ENCODE peak calls at places on chromosomes 16 and 17, in seven cellular contexts. One of them, this sample, is unnamed.

GRCh38 chr16:68884867-68885266 is 41.5 kb downstream of the TANGO6 start:
- DNase-seq in NCI-H1694 treated with DMSO at 0.1 percent for 48 hours: no peak
- DNase-seq in heart right ventricle: no peak
- DNase-seq in AG08395: no peak
- DNase-seq in H9: no peak
- DNase-seq in neural crest cell: no peak
- DNase-seq in anterior cingulate cortex: no peak
- DNase-seq in this sample: no peak

GRCh38 chr16:67865318-67865717 is 7.5 kb upstream of the EDC4 start:
- DNase-seq in AG08395: peak; percentile 56
- DNase-seq in anterior cingulate cortex: no peak
- DNase-seq in H9: peak; percentile 65
- DNase-seq in NCI-H1694 treated with DMSO at 0.1 percent for 48 hours: no peak
- DNase-seq in heart right ventricle: no peak
- DNase-seq in neural crest cell: no peak
- DNase-seq in this sample: no peak

GRCh38 chr17:17567631-17568030 is 23.9 kb downstream of the PEMT start:
- DNase-seq in H9: no peak
- DNase-seq in heart right ventricle: peak; percentile 73
- DNase-seq in AG08395: no peak
- DNase-seq in NCI-H1694 treated with DMSO at 0.1 percent for 48 hours: peak; percentile 56
- DNase-seq in anterior cingulate cortex: peak; percentile 52
- DNase-seq in neural crest cell: no peak
- DNase-seq in this sample: peak; percentile 75

GRCh38 chr17:56822725-56823124 is 11.0 kb downstream of the C17orf67 start:
- DNase-seq in neural crest cell: no peak
- DNase-seq in NCI-H1694 treated with DMSO at 0.1 percent for 48 hours: no peak
- DNase-seq in H9: no peak
- DNase-seq in AG08395: no peak
- DNase-seq in heart right ventricle: peak; percentile 29
- DNase-seq in anterior cingulate cortex: no peak
- DNase-seq in this sample: no peak

GRCh38 chr17:14091367-14091766 is 22.1 kb downstream of the COX10 start:
- DNase-seq in H9: no peak
- DNase-seq in AG08395: no peak
- DNase-seq in NCI-H1694 treated with DMSO at 0.1 percent for 48 hours: no peak
- DNase-seq in anterior cingulate cortex: no peak
- DNase-seq in heart right ventricle: no peak
- DNase-seq in neural crest cell: no peak
- DNase-seq in this sample: no peak

GRCh38 chr17:951388-952132 is 28.0 kb downstream of the NXN start:
- DNase-seq in anterior cingulate cortex: no peak
- DNase-seq in H9: peak; percentile 94
- DNase-seq in NCI-H1694 treated with DMSO at 0.1 percent for 48 hours: no peak
- DNase-seq in neural crest cell: peak; percentile 42
- DNase-seq in AG08395: peak; percentile 95
- DNase-seq in heart right ventricle: no peak
- DNase-seq in this sample: no peak

GRCh38 chr17:40311575-40311974 is 2.6 kb downstream of the RARA start:
- DNase-seq in heart right ventricle: peak; percentile 71
- DNase-seq in NCI-H1694 treated with DMSO at 0.1 percent for 48 hours: no peak
- DNase-seq in AG08395: peak; percentile 50
- DNase-seq in neural crest cell: no peak
- DNase-seq in H9: no peak
- DNase-seq in anterior cingulate cortex: no peak
- DNase-seq in this sample: peak; percentile 44

GRCh38 chr17:67272312-67273050 is 27.5 kb upstream of the HELZ start:
- DNase-seq in NCI-H1694 treated with DMSO at 0.1 percent for 48 hours: no peak
- DNase-seq in H9: peak; percentile 75
- DNase-seq in heart right ventricle: no peak
- DNase-seq in neural crest cell: no peak
- DNase-seq in anterior cingulate cortex: no peak
- DNase-seq in AG08395: no peak
- DNase-seq in this sample: no peak

GRCh38 chr16:14501331-14502255 is 128.5 kb downstream of the PARN start:
- DNase-seq in anterior cingulate cortex: peak; percentile 55
- DNase-seq in heart right ventricle: peak; percentile 83
- DNase-seq in NCI-H1694 treated with DMSO at 0.1 percent for 48 hours: peak; percentile 84
- DNase-seq in H9: peak; percentile 80
- DNase-seq in neural crest cell: no peak
- DNase-seq in AG08395: peak; percentile 93
- DNase-seq in this sample: peak; percentile 89

GRCh38 chr16:1333149-1333812 is at the start of gene BAIAP3:
- DNase-seq in H9: peak; percentile 70
- DNase-seq in neural crest cell: peak; percentile 44
- DNase-seq in heart right ventricle: peak; percentile 66
- DNase-seq in anterior cingulate cortex: no peak
- DNase-seq in NCI-H1694 treated with DMSO at 0.1 percent for 48 hours: no peak
- DNase-seq in AG08395: peak; percentile 72
- DNase-seq in this sample: no peak

GRCh38 chr17:49545811-49546545 is 29.7 kb upstream of the NXPH3 start:
- DNase-seq in anterior cingulate cortex: no peak
- DNase-seq in heart right ventricle: no peak
- DNase-seq in AG08395: no peak
- DNase-seq in NCI-H1694 treated with DMSO at 0.1 percent for 48 hours: no peak
- DNase-seq in H9: peak; percentile 45
- DNase-seq in neural crest cell: no peak
- DNase-seq in this sample: no peak

GRCh38 chr17:627051-627450 is 87.6 kb downstream of the VPS53 start:
- DNase-seq in NCI-H1694 treated with DMSO at 0.1 percent for 48 hours: no peak
- DNase-seq in neural crest cell: no peak
- DNase-seq in H9: no peak
- DNase-seq in anterior cingulate cortex: no peak
- DNase-seq in heart right ventricle: no peak
- DNase-seq in AG08395: no peak
- DNase-seq in this sample: no peak

GRCh38 chr16:3321802-3322201 is 16.5 kb downstream of the ZNF75A start:
- DNase-seq in anterior cingulate cortex: no peak
- DNase-seq in AG08395: no peak
- DNase-seq in H9: no peak
- DNase-seq in neural crest cell: no peak
- DNase-seq in NCI-H1694 treated with DMSO at 0.1 percent for 48 hours: no peak
- DNase-seq in heart right ventricle: no peak
- DNase-seq in this sample: no peak

GRCh38 chr17:80943346-80944145 is 48.1 kb upstream of the CHMP6 start:
- DNase-seq in NCI-H1694 treated with DMSO at 0.1 percent for 48 hours: no peak
- DNase-seq in neural crest cell: no peak
- DNase-seq in heart right ventricle: no peak
- DNase-seq in H9: no peak
- DNase-seq in AG08395: no peak
- DNase-seq in anterior cingulate cortex: no peak
- DNase-seq in this sample: no peak

GRCh38 chr17:74217036-74217725 is 3.8 kb downstream of the TTYH2 start:
- DNase-seq in anterior cingulate cortex: no peak
- DNase-seq in neural crest cell: no peak
- DNase-seq in H9: no peak
- DNase-seq in AG08395: no peak
- DNase-seq in heart right ventricle: no peak
- DNase-seq in NCI-H1694 treated with DMSO at 0.1 percent for 48 hours: peak; percentile 94
- DNase-seq in this sample: no peak

GRCh38 chr17:74959826-74960738 is 12.5 kb downstream of the HID1 start:
- DNase-seq in NCI-H1694 treated with DMSO at 0.1 percent for 48 hours: no peak
- DNase-seq in heart right ventricle: no peak
- DNase-seq in H9: peak; percentile 34
- DNase-seq in anterior cingulate cortex: no peak
- DNase-seq in AG08395: peak; percentile 53
- DNase-seq in neural crest cell: no peak
- DNase-seq in this sample: no peak

GRCh38 chr16:12750554-12750918 is 53.2 kb downstream of the CPPED1 start:
- DNase-seq in AG08395: no peak
- DNase-seq in neural crest cell: no peak
- DNase-seq in anterior cingulate cortex: no peak
- DNase-seq in H9: no peak
- DNase-seq in heart right ventricle: no peak
- DNase-seq in NCI-H1694 treated with DMSO at 0.1 percent for 48 hours: no peak
- DNase-seq in this sample: no peak

GRCh38 chr17:12830692-12831363 is 41.5 kb downstream of the ARHGAP44 start:
- DNase-seq in heart right ventricle: no peak
- DNase-seq in NCI-H1694 treated with DMSO at 0.1 percent for 48 hours: no peak
- DNase-seq in AG08395: no peak
- DNase-seq in anterior cingulate cortex: no peak
- DNase-seq in H9: no peak
- DNase-seq in neural crest cell: no peak
- DNase-seq in this sample: no peak

GRCh38 chr16:1906052-1906845 is 12.0 kb downstream of the HS3ST6 start:
- DNase-seq in heart right ventricle: no peak
- DNase-seq in H9: peak; percentile 34
- DNase-seq in AG08395: no peak
- DNase-seq in neural crest cell: no peak
- DNase-seq in NCI-H1694 treated with DMSO at 0.1 percent for 48 hours: no peak
- DNase-seq in anterior cingulate cortex: no peak
- DNase-seq in this sample: no peak

GRCh38 chr17:51427259-51428255 is 167.2 kb downstream of the UTP18 start:
- DNase-seq in heart right ventricle: no peak
- DNase-seq in anterior cingulate cortex: no peak
- DNase-seq in neural crest cell: no peak
- DNase-seq in AG08395: no peak
- DNase-seq in H9: no peak
- DNase-seq in NCI-H1694 treated with DMSO at 0.1 percent for 48 hours: no peak
- DNase-seq in this sample: no peak

GRCh38 chr17:37608369-37609169 is 649 bp downstream of the SYNRG start:
- DNase-seq in NCI-H1694 treated with DMSO at 0.1 percent for 48 hours: no peak
- DNase-seq in anterior cingulate cortex: no peak
- DNase-seq in H9: peak; percentile 79
- DNase-seq in heart right ventricle: no peak
- DNase-seq in neural crest cell: peak; percentile 56
- DNase-seq in AG08395: peak; percentile 33
- DNase-seq in this sample: no peak

GRCh38 chr16:14109782-14110727 is 38.9 kb downstream of the MRTFB start:
- DNase-seq in anterior cingulate cortex: no peak
- DNase-seq in H9: no peak
- DNase-seq in AG08395: no peak
- DNase-seq in NCI-H1694 treated with DMSO at 0.1 percent for 48 hours: no peak
- DNase-seq in neural crest cell: no peak
- DNase-seq in heart right ventricle: no peak
- DNase-seq in this sample: no peak

GRCh38 chr17:28366605-28367004 is 1.6 kb upstream of the SEBOX start:
- DNase-seq in H9: peak; percentile 34
- DNase-seq in neural crest cell: no peak
- DNase-seq in AG08395: no peak
- DNase-seq in NCI-H1694 treated with DMSO at 0.1 percent for 48 hours: no peak
- DNase-seq in anterior cingulate cortex: no peak
- DNase-seq in heart right ventricle: no peak
- DNase-seq in this sample: no peak

GRCh38 chr16:21950782-21951521 is 2.2 kb upstream of the UQCRC2 start:
- DNase-seq in H9: no peak
- DNase-seq in AG08395: peak; percentile 41
- DNase-seq in NCI-H1694 treated with DMSO at 0.1 percent for 48 hours: peak; percentile 7
- DNase-seq in anterior cingulate cortex: no peak
- DNase-seq in heart right ventricle: no peak
- DNase-seq in neural crest cell: no peak
- DNase-seq in this sample: no peak

GRCh38 chr16:51683882-51684281 is 532.8 kb upstream of the SALL1 start:
- DNase-seq in AG08395: no peak
- DNase-seq in H9: no peak
- DNase-seq in anterior cingulate cortex: no peak
- DNase-seq in NCI-H1694 treated with DMSO at 0.1 percent for 48 hours: no peak
- DNase-seq in neural crest cell: no peak
- DNase-seq in heart right ventricle: no peak
- DNase-seq in this sample: no peak

GRCh38 chr17:17906418-17907215 is 65.6 kb downstream of the TOM1L2 start:
- DNase-seq in NCI-H1694 treated with DMSO at 0.1 percent for 48 hours: no peak
- DNase-seq in neural crest cell: no peak
- DNase-seq in heart right ventricle: no peak
- DNase-seq in anterior cingulate cortex: no peak
- DNase-seq in AG08395: no peak
- DNase-seq in H9: no peak
- DNase-seq in this sample: no peak

GRCh38 chr16:86117756-86118155 is 218.8 kb downstream of the IRF8 start:
- DNase-seq in heart right ventricle: no peak
- DNase-seq in anterior cingulate cortex: no peak
- DNase-seq in neural crest cell: no peak
- DNase-seq in H9: no peak
- DNase-seq in NCI-H1694 treated with DMSO at 0.1 percent for 48 hours: no peak
- DNase-seq in AG08395: peak; percentile 10
- DNase-seq in this sample: no peak

GRCh38 chr16:23131841-23132576 is 17.2 kb downstream of the USP31 start:
- DNase-seq in heart right ventricle: no peak
- DNase-seq in AG08395: no peak
- DNase-seq in neural crest cell: no peak
- DNase-seq in H9: no peak
- DNase-seq in NCI-H1694 treated with DMSO at 0.1 percent for 48 hours: no peak
- DNase-seq in anterior cingulate cortex: no peak
- DNase-seq in this sample: no peak

GRCh38 chr17:59712856-59713255 is 5.4 kb downstream of the VMP1 start:
- DNase-seq in NCI-H1694 treated with DMSO at 0.1 percent for 48 hours: no peak
- DNase-seq in neural crest cell: no peak
- DNase-seq in heart right ventricle: no peak
- DNase-seq in AG08395: no peak
- DNase-seq in H9: no peak
- DNase-seq in anterior cingulate cortex: no peak
- DNase-seq in this sample: no peak

GRCh38 chr16:78500659-78501226 is 401.3 kb downstream of the WWOX start:
- DNase-seq in H9: no peak
- DNase-seq in AG08395: no peak
- DNase-seq in anterior cingulate cortex: no peak
- DNase-seq in heart right ventricle: no peak
- DNase-seq in NCI-H1694 treated with DMSO at 0.1 percent for 48 hours: no peak
- DNase-seq in neural crest cell: no peak
- DNase-seq in this sample: no peak

GRCh38 chr16:68756250-68757051 is 19.4 kb downstream of the CDH1 start:
- DNase-seq in heart right ventricle: no peak
- DNase-seq in neural crest cell: no peak
- DNase-seq in AG08395: no peak
- DNase-seq in NCI-H1694 treated with DMSO at 0.1 percent for 48 hours: no peak
- DNase-seq in anterior cingulate cortex: no peak
- DNase-seq in H9: no peak
- DNase-seq in this sample: no peak

GRCh38 chr16:726438-727290 is at the start of the genes CCDC78 and HAGHL:
- DNase-seq in NCI-H1694 treated with DMSO at 0.1 percent for 48 hours: no peak
- DNase-seq in anterior cingulate cortex: peak; percentile 35
- DNase-seq in heart right ventricle: peak; percentile 73
- DNase-seq in neural crest cell: no peak
- DNase-seq in AG08395: peak; percentile 52
- DNase-seq in H9: peak; percentile 85
- DNase-seq in this sample: peak; percentile 55

GRCh38 chr17:19345067-19345460 is 17.5 kb downstream of the B9D1 start:
- DNase-seq in AG08395: no peak
- DNase-seq in H9: peak; percentile 24
- DNase-seq in heart right ventricle: no peak
- DNase-seq in anterior cingulate cortex: no peak
- DNase-seq in neural crest cell: no peak
- DNase-seq in NCI-H1694 treated with DMSO at 0.1 percent for 48 hours: no peak
- DNase-seq in this sample: no peak

GRCh38 chr16:48498761-48499600 is 111.0 kb downstream of the N4BP1 start:
- DNase-seq in H9: no peak
- DNase-seq in NCI-H1694 treated with DMSO at 0.1 percent for 48 hours: no peak
- DNase-seq in anterior cingulate cortex: no peak
- DNase-seq in neural crest cell: no peak
- DNase-seq in AG08395: no peak
- DNase-seq in heart right ventricle: no peak
- DNase-seq in this sample: peak; percentile 61

GRCh38 chr17:16942141-16943031 is 29.5 kb downstream of the TNFRSF13B start:
- DNase-seq in neural crest cell: no peak
- DNase-seq in H9: no peak
- DNase-seq in NCI-H1694 treated with DMSO at 0.1 percent for 48 hours: no peak
- DNase-seq in heart right ventricle: no peak
- DNase-seq in AG08395: no peak
- DNase-seq in anterior cingulate cortex: no peak
- DNase-seq in this sample: no peak